ENCODE peak calls at places on chromosomes 5 and 9, in four cellular contexts. G is NCI-H2081, I is NCI-H1105, H is tibial artery. D is an unnamed sample.

GRCh38 chr9:110146371-110146770 is 61.6 kb downstream of the C9orf152 start:
- DNase-seq in G (no peak), I (no peak), H (no peak), D (no peak)

GRCh38 chr9:121640076-121640475 is 11.4 kb upstream of the DAB2IP start:
- DNase-seq in G (no peak), I (no peak), H (no peak), D (no peak)

GRCh38 chr9:113805753-113806152 is 70.4 kb upstream of the ZNF618 start:
- DNase-seq in G (no peak), I (no peak), H (no peak), D (no peak)

GRCh38 chr9:27344776-27345175 is 47.8 kb upstream of the EQTN start:
- DNase-seq in G (no peak), I (no peak), H (no peak), D (no peak)

GRCh38 chr5:160629007-160629402 is 207.3 kb downstream of the PTTG1 start:
- DNase-seq in G (peak; percentile 8), I (peak; percentile 67), H (no peak), D (no peak)

GRCh38 chr5:127313847-127314473 is 23.4 kb downstream of the MEGF10 start:
- DNase-seq in G (peak; percentile 33), I (no peak), H (no peak), D (no peak)

GRCh38 chr5:57066921-57067914 is 106.6 kb upstream of the GPBP1 start:
- DNase-seq in G (no peak), I (no peak), H (no peak), D (no peak)

GRCh38 chr9:96258967-96259366 is 43.0 kb downstream of the HSD17B3 start:
- DNase-seq in G (no peak), I (no peak), H (no peak), D (no peak)

GRCh38 chr9:72978724-72979123 is 25.9 kb upstream of the ALDH1A1 start:
- DNase-seq in G (peak; percentile 10), I (no peak), H (no peak), D (no peak)

GRCh38 chr5:98769006-98769255 is 4.5 kb upstream of the RGMB start:
- DNase-seq in G (no peak), I (no peak), H (no peak), D (no peak)

GRCh38 chr5:59188415-59189225 is 605.7 kb downstream of the RAB3C start:
- DNase-seq in G (peak; percentile 62), I (peak; percentile 33), H (peak; percentile 78), D (peak; percentile 79)

D was measured in suprapubic skin.